ENCODE peak calls at places on chromosomes 11 and 22, in ten cellular contexts. J is transverse colon, U is WERI-Rb-1, T is neuronal stem cell, B is SJSA1, C is Peyer's patch, A is hepatocyte, H is mammary epithelial cell, D is tibial artery, I is aorta. E is an unnamed sample.

GRCh38 chr11:19458721-19459120 is 218.0 kb upstream of the E2F8 start:
- DNase-seq in B (no peak), D (no peak), J (no peak), C (no peak), H (no peak), A (no peak), I (no peak), T (no peak), U (no peak), E (no peak)

GRCh38 chr11:119745112-119745511 is 16.1 kb upstream of the NECTIN1 start:
- DNase-seq in D (no peak), T (no peak), J (no peak), B (no peak), U (no peak), C (no peak), H (no peak), I (no peak), A (no peak), E (no peak)

GRCh38 chr11:11667056-11667455 is 45.3 kb upstream of the GALNT18 start:
- DNase-seq in J (no peak), U (no peak), B (no peak), T (no peak), H (no peak), A (no peak), D (no peak), C (no peak), I (no peak), E (no peak)

GRCh38 chr22:39294571-39295468 is 24.6 kb downstream of the RPL3 start:
- DNase-seq in H (no peak), A (no peak), J (no peak), B (no peak), D (no peak), U (no peak), T (no peak), I (no peak), C (no peak), E (no peak)

GRCh38 chr11:3214420-3214699 is 4.3 kb downstream of the MRGPRG start:
- DNase-seq in D (no peak), U (no peak), I (peak; percentile 30), A (no peak), B (no peak), C (no peak), J (no peak), H (no peak), T (no peak), E (no peak)

GRCh38 chr22:36763576-36763975 is 12.3 kb downstream of the IFT27 start:
- DNase-seq in H (peak; percentile 60), D (no peak), B (no peak), A (no peak), T (no peak), C (peak; percentile 74), U (no peak), J (no peak), I (no peak), E (peak; percentile 90)

GRCh38 chr11:118632577-118633318 is 25.3 kb downstream of the PHLDB1 start:
- DNase-seq in D (no peak), I (no peak), B (no peak), H (no peak), A (no peak), U (no peak), T (no peak), C (no peak), J (no peak), E (no peak)

GRCh38 chr22:32920032-32920628 is 118.6 kb downstream of the TIMP3 start:
- DNase-seq in A (peak; percentile 14), H (no peak), I (peak; percentile 54), T (no peak), C (peak; percentile 56), J (peak; percentile 38), B (no peak), D (peak; percentile 81), U (no peak), E (no peak)

GRCh38 chr11:121521145-121522042 is 68.6 kb upstream of the SORL1-AS1 start:
- DNase-seq in B (no peak), J (no peak), T (no peak), A (no peak), I (no peak), U (no peak), D (no peak), H (peak; percentile 74), C (no peak), E (no peak)

GRCh38 chr11:78208257-78209165 is 19.8 kb downstream of the USP35 start:
- DNase-seq in D (no peak), C (peak; percentile 29), T (no peak), J (no peak), B (no peak), H (no peak), U (no peak), I (no peak), A (no peak), E (no peak)

GRCh38 chr11:86091566-86091965 is 22.7 kb upstream of the PICALM start:
- DNase-seq in D (peak; percentile 26), B (peak; percentile 41), A (no peak), J (no peak), I (peak; percentile 66), T (no peak), C (no peak), U (no peak), H (peak; percentile 78), E (no peak)

GRCh38 chr11:19187101-19187500 is 14.7 kb downstream of the CSRP3 start:
- DNase-seq in A (no peak), C (no peak), B (no peak), H (peak; percentile 26), J (no peak), U (no peak), D (no peak), I (no peak), T (no peak), E (no peak)

GRCh38 chr11:85620243-85620642 is 6.9 kb downstream of the DLG2 start:
- DNase-seq in J (no peak), I (no peak), T (no peak), A (no peak), C (no peak), D (no peak), B (no peak), U (no peak), H (no peak), E (no peak)

GRCh38 chr22:47213571-47214230 is 451.3 kb downstream of the TBC1D22A start:
- DNase-seq in U (peak; percentile 63), B (peak; percentile 50), A (no peak), C (no peak), H (no peak), T (no peak), J (peak; percentile 28), D (no peak), I (no peak), E (peak; percentile 41)

GRCh38 chr22:48757581-48757980 is 1070.1 kb downstream of the BRD1 start:
- DNase-seq in T (no peak), B (peak; percentile 32), J (no peak), U (no peak), A (peak; percentile 1), C (peak; percentile 34), I (no peak), D (peak; percentile 9), H (no peak), E (no peak)

DNA sequence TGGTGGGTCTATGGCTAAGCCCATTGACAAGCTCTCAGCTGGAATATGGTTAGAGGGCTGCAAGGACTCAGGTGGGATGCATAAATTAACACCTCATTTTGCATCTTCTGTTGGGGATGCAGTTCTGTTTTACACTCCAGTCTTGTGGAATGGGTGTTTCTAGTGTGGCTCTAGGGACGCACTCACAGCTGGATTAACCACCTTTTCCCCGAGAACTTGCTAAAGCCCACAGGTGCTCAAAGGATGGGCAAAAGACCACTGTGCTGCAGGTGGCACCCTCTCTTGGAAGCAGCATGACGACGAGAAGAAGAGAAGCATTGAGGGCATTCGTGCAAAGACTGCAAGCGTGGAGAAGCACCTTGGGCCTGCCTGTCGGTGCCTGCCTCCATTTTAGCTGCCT is 6.9 kb downstream of the BARX2 start:
- DNase-seq in B (no peak), A (no peak), H (no peak), U (no peak), I (no peak), D (no peak), T (no peak), C (no peak), J (no peak), E (no peak)
- H3K4me3 ChIP-seq in B (no peak overlapping the region), A (no peak overlapping the region), H (no peak overlapping the region), U (no peak overlapping the region), I (no peak overlapping the region), D (no peak overlapping the region), T (no peak overlapping the region), C (no peak overlapping the region), J (no peak overlapping the region), E (no peak overlapping the region)

DNA sequence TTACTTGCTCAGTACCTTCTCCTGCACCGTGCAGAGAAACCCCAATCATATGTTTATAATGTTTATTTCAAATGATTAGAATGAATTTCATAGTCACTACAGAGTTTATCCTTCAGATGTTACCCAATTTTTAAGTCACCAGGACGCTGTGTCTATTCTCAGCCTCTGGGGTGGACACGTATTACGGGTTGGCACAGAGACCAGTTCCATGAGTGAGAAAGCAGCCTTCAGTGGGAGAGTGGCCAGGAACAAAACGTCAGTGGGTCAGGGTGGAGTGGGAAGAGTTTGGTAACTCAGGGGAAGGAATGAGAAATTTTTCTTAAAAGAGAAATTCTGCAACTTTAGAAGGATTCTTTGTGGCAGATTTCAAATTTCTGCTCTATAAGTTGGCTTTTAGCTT is 77.1 kb upstream of the MTMR2 start:
- DNase-seq in U (no peak), D (peak; percentile 95), H (no peak), J (peak; percentile 60), B (no peak), C (peak; percentile 77), T (no peak), I (peak; percentile 91), A (no peak), E (no peak)
- H3K27ac ChIP-seq in U (no peak overlapping the region), D (peak overlapping the region; percentile 77), H (no peak overlapping the region), J (peak overlapping the region; percentile 58), B (no peak overlapping the region), C (peak overlapping the region; percentile 36), T (no peak overlapping the region), I (no peak overlapping the region), A (peak overlapping the region; percentile 3), E (no peak overlapping the region)

DNA sequence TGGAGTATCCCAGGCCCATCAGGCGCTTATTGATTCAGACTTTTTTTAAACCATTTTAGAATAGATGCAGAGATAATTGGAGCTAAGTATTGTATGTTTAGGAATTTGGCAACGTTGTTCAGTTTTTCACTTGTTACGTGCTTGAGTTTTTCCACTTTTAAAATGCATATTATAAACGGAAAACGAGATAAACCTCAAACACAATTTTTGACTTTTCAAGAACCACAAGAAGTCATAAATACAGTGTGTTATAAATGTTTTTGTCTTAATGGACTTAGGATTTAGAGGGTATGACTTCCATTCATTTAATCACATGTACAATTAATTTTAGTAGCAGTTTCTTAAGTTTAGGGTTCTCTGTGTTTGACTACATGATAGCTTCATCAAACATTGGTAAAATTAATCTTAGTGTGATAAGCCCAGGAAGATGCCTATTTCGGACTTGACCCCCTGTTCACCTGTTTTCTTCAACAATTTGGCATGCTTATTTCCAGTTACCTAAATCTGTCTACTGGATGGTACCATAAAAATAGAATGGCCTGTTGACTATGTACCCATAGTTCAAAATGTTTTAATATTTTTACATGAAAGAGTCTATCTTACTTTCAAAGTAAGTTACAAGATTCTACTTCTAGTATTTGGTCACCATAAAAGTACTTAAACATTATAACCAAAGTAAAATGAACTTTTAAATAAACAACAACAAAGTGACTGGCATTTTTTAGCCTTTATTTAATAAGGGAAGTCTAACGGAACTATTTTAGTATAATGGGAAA is 1.3 kb downstream of the ZC3H12C start:
- DNase-seq in C (no peak), B (no peak), U (no peak), A (no peak), J (no peak), H (no peak), I (no peak), T (no peak), D (no peak), E (no peak)
- H3K27me3 ChIP-seq in C (no peaks in the 10 kb centered on the region), B (no peaks in the 10 kb centered on the region), U (no peaks in the 10 kb centered on the region), A (no peaks in the 10 kb centered on the region), J (no peaks in the 10 kb centered on the region), H (no peaks in the 10 kb centered on the region), I (no peaks in the 10 kb centered on the region), T (no peaks in the 10 kb centered on the region), D (no peaks in the 10 kb centered on the region), E (no peaks in the 10 kb centered on the region)

GRCh38 chr11:58928082-58928574 is 11.2 kb upstream of the GLYATL1 start:
- DNase-seq in D (no peak), B (no peak), H (no peak), I (no peak), J (no peak), C (no peak), A (peak; percentile 43), U (no peak), T (peak; percentile 30), E (peak; percentile 43)
- H3K4me3 ChIP-seq in D (no peak overlapping the region), B (no peak overlapping the region), H (no peak overlapping the region), I (no peak overlapping the region), J (no peak overlapping the region), C (peak overlapping the region; percentile 22), A (no peak overlapping the region), U (no peak overlapping the region), T (peak overlapping the region; percentile 68), E (no peak overlapping the region)